ENCODE peak calls at places on chromosomes 11 and 22, in four cellular contexts. W is A549, I is HepG2, K is K562. R is an unnamed sample.

GRCh38 chr11:76799061-76799804 is 16.1 kb downstream of the TSKU start:
- DNase-seq in W (peak), I (peak), K (peak), R (peak)

GRCh38 chr22:19750666-19751490 is 9.7 kb upstream of the TBX1 start:
- DNase-seq in W (peak), I (no peak), K (no peak), R (no peak)

GRCh38 chr11:60978546-60979380 is 7.3 kb downstream of the CD6 start:
- DNase-seq in W (no peak), I (no peak), K (no peak), R (peak)

GRCh38 chr11:44275241-44275640 is 34.7 kb downstream of the ALX4 start:
- DNase-seq in W (no peak), I (no peak), K (no peak), R (no peak)

GRCh38 chr22:41395531-41396240 is 13.9 kb downstream of the TEF start:
- DNase-seq in W (no peak), I (no peak), K (no peak), R (no peak)

GRCh38 chr11:86046111-86046510 is 22.8 kb downstream of the PICALM start:
- DNase-seq in W (no peak), I (no peak), K (no peak), R (no peak)

GRCh38 chr22:22432479-22432878 is 76.1 kb downstream of the ZNF280B start:
- DNase-seq in W (no peak), I (no peak), K (no peak), R (no peak)

GRCh38 chr11:10909141-10909883 is 51.5 kb upstream of the ZBED5 start:
- DNase-seq in W (no peak), I (no peak), K (no peak), R (peak)

GRCh38 chr22:40345801-40346177 is 511 bp upstream of the ADSL start:
- DNase-seq in W (no peak), I (peak), K (peak), R (peak)

GRCh38 chr11:1573847-1574255 is 1.8 kb upstream of the DUSP8 start:
- DNase-seq in W (peak), I (no peak), K (no peak), R (no peak)

GRCh38 chr11:64356498-64357411 is 2.2 kb upstream of the RPS6KA4 start:
- DNase-seq in W (peak), I (peak), K (peak), R (peak)

GRCh38 chr11:75349540-75350116 is 1.8 kb downstream of the ARRB1 start:
- DNase-seq in W (no peak), I (no peak), K (peak), R (no peak)

GRCh38 chr11:62494246-62494645 is 52.4 kb downstream of the AHNAK start:
- DNase-seq in W (no peak), I (no peak), K (no peak), R (no peak)

GRCh38 chr11:19498986-19499669 is 213.5 kb upstream of the NAV2 start:
- DNase-seq in W (peak), I (no peak), K (no peak), R (no peak)

GRCh38 chr11:91394073-91394717 is 830.4 kb upstream of the FAT3 start:
- DNase-seq in W (peak), I (peak), K (no peak), R (no peak)

GRCh38 chr11:94786264-94787126 is 18.3 kb downstream of the AMOTL1 start:
- DNase-seq in W (peak), I (peak), K (peak), R (peak)

GRCh38 chr11:73404048-73404447 is 27.8 kb downstream of the RELT start:
- DNase-seq in W (peak), I (peak), K (peak), R (peak)

GRCh38 chr11:75796091-75796435 is 18.9 kb upstream of the UVRAG start:
- DNase-seq in W (no peak), I (no peak), K (no peak), R (no peak)

GRCh38 chr11:44608654-44609027 is 43.2 kb downstream of the CD82 start:
- DNase-seq in W (no peak), I (no peak), K (no peak), R (no peak)

GRCh38 chr22:19353363-19354131 is 62.0 kb upstream of the CLTCL1 start:
- DNase-seq in W (no peak), I (no peak), K (no peak), R (no peak)

GRCh38 chr11:67345949-67346819 is 7.2 kb downstream of the POLD4 start:
- DNase-seq in W (peak), I (peak), K (peak), R (peak)

GRCh38 chr11:9660886-9661285 is 3.0 kb upstream of the SWAP70 start:
- DNase-seq in W (peak), I (no peak), K (no peak), R (no peak)

GRCh38 chr11:20260307-20260706 is 100.0 kb upstream of the DBX1 start:
- DNase-seq in W (no peak), I (no peak), K (no peak), R (no peak)

GRCh38 chr11:123137496-123138270 is 57.4 kb downstream of the CLMP start:
- DNase-seq in W (no peak), I (no peak), K (no peak), R (peak)

GRCh38 chr11:2271077-2271326 is 614 bp upstream of the ASCL2 start:
- DNase-seq in W (no peak), I (no peak), K (no peak), R (no peak)

GRCh38 chr11:116913000-116913399 is 75.6 kb upstream of the APOA1 start:
- DNase-seq in W (peak), I (no peak), K (no peak), R (peak)

GRCh38 chr22:30080805-30081204 is 541 bp downstream of the HORMAD2 start:
- DNase-seq in W (no peak), I (no peak), K (no peak), R (no peak)

GRCh38 chr22:39524089-39524752 is 3.9 kb downstream of the ATF4 start:
- DNase-seq in W (no peak), I (no peak), K (no peak), R (no peak)

GRCh38 chr11:84390441-84391078 is 1104.4 kb upstream of the CCDC90B start:
- DNase-seq in W (no peak), I (no peak), K (no peak), R (no peak)

GRCh38 chr11:8201524-8202365 is 32.9 kb upstream of the RIC3 start:
- DNase-seq in W (no peak), I (no peak), K (no peak), R (peak)

GRCh38 chr11:36265793-36266628 is 23.2 kb downstream of the COMMD9 start:
- DNase-seq in W (peak), I (peak), K (peak), R (peak)

GRCh38 chr11:27179334-27179733 is 138.7 kb downstream of the BBOX1 start:
- DNase-seq in W (no peak), I (no peak), K (no peak), R (no peak)

GRCh38 chr11:44671234-44671633 is 55.5 kb upstream of the TSPAN18 start:
- DNase-seq in W (no peak), I (no peak), K (no peak), R (no peak)

GRCh38 chr11:65498042-65498726 is 661 bp upstream of the MALAT1 start:
- DNase-seq in W (peak), I (no peak), K (peak), R (peak)

GRCh38 chr11:762421-763072 is 14.7 kb downstream of the GATD1 start:
- DNase-seq in W (peak), I (no peak), K (no peak), R (peak)

GRCh38 chr11:69540118-69541000 is 58.9 kb downstream of the LINC01488 start:
- DNase-seq in W (no peak), I (peak), K (no peak), R (no peak)

GRCh38 chr11:2838091-2838490 is 47.5 kb downstream of the CDKN1C start:
- DNase-seq in W (no peak), I (no peak), K (no peak), R (no peak)

DNA sequence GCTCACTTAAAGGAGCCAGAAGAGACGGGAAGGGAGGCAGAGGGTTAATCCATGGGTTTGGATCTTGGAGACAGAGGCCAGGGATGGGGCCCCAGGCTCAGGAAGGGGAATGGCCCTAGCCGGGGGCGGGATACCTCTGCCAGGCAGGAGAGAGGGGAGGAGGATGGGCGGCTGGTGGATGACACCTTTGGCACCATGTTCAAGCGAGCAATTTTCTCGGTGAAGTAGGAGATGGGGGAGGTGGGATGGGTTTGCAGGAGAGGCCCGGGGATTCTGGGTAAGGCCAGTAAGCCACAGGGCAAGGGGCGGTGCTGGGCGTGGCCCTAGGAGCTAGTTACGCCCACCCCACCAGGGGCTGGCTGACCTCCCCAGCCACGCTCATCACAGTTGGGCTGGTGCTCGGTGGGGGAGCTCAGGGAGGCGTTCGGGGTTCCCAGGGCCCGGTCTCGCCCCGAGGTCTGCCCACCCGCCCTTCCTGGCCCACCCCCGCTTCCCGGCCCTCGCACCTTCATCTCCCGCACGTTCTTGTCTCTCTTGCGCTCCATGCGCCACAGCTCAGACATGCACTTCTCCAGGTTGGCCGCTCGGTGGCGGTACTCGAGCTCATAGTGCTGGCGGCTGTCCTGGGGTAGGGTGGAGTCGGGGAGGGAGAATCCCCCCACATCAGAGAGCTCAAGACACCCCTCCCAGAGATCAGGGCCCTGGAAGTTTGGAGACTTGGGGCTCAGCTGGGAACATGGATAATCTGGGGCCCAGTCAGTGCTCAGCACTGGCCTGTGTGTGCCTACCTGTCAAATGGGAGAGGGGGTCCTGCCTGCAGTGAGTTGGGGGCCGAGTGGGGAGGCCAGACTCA is 12.7 kb downstream of the BAIAP2L2 start:
- DNase-seq in W (no peak), I (no peak), K (peak), R (no peak)
- TF ChIP-seq MAX in W (no peak), I (no peak), K (peak), R (no peak)

GRCh38 chr22:26643368-26644100 is 13.9 kb upstream of the MIAT start:
- DNase-seq in W (no peak), I (no peak), K (no peak), R (no peak)

GRCh38 chr22:26646158-26646557 is 11.2 kb upstream of the MIAT start:
- DNase-seq in W (no peak), I (no peak), K (no peak), R (no peak)

GRCh38 chr22:26648011-26648497 is 9.3 kb upstream of the MIAT start:
- DNase-seq in W (no peak), I (no peak), K (no peak), R (no peak)

DNA sequence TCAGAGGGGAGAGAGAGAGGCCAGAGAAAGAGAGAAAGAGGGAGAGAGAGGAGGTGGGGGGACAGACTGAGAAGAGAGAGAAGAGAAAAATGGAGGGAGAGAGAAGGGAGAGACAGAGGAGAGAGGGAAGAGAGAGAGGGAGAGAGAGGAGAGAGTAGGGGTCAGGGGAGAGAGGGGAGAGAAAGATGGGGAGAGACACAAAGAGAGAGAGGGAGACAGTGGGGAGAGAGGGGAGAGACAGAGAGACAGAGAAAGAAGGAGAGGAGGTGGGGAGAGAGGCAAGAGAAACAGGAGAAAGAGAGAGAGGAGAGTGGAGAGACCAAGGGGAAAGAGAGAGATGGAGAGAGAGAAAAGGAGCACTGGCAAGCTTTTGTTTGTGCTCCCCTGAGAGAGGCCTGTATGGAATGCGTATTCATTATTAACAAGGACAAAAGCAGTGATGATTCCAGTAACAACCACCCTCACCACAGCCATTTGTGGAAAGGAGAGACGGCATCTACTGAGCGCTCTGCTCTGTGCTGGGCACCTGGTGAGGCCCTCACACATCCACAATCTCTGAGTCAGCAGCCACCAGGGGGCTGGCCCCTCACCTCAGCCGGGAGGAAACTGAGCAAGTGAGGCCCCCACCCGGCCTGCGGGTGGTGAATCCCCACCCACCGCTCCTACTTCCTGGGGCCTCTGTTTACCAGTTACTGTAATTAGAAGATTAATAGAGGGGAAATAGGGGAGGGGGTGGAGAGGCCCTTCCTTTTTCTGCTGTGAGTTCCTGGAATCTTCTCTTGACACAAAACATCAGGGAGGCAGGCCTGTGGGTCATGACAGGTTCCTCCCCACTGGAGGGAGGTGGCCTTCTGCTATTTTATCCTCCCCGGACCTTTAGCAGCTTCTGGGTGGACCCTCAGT is 14.7 kb upstream of the MIAT start:
- DNase-seq in W (no peak), I (no peak), K (peak), R (peak)
- TF ChIP-seq MYC in W (no peak), I (no peak), K (no peak), R (no peak)

DNA sequence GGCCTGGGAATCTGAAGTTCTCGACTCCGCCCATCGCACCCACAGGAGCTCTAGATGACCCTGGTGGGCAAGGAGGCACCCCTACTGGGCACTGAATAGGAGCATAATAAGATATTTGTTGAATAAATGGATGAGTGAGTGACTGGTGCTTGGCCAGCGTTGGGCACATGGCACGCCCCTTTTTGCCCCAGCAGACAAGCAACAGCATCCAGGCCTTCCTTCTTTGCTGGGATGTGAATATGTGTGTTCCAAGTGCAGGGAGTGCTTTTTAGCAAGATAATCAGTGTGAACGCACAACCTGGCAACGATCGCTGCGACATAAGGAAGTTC is 450 bp upstream of the CELF1 start:
- DNase-seq in W (no peak), I (no peak), K (no peak), R (no peak)
- TF ChIP-seq CTCF in W (no peak), I (no peak), K (no peak), R (no peak)

GRCh38 chr11:114259551-114259983 is 36.6 kb upstream of the NNMT start:
- DNase-seq in W (no peak), I (no peak), K (no peak), R (no peak)
- TF ChIP-seq MAX in W (no peak), I (no peak), K (no peak), R (no peak)

GRCh38 chr22:27115410-27115809 is 458.0 kb downstream of the MIAT start:
- DNase-seq in W (no peak), I (no peak), K (no peak), R (no peak)

GRCh38 chr22:27113211-27114030 is 456.0 kb downstream of the MIAT start:
- DNase-seq in W (peak), I (peak), K (no peak), R (peak)

GRCh38 chr22:27115816-27116256 is 458.4 kb downstream of the MIAT start:
- DNase-seq in W (peak), I (peak), K (no peak), R (no peak)

GRCh38 chr22:27114186-27114585 is 456.8 kb downstream of the MIAT start:
- DNase-seq in W (no peak), I (no peak), K (no peak), R (no peak)

GRCh38 chr22:27116295-27116694 is 458.9 kb downstream of the MIAT start:
- DNase-seq in W (peak), I (no peak), K (no peak), R (no peak)
- TF ChIP-seq MYC in W (no peak), I (no peak), K (no peak), R (no peak)

DNA sequence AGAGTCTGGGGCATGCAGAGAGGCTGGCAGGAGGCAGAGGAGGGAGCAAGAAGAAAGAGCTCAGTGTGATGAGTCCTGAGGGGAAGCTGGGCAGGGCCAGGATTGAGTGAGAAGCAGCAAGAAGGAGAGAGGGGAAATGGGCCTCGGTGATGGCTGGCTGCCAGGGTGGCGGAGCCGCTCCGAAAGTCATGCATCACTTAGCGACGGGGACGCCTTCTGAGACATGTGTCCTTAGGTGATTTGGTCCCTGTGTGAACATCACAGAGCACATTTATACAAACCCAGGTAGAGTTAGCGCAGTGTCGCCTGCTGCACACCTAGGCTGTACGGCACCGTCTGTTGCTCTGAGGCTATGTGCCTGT is 15.1 kb downstream of the TBC1D22A start:
- DNase-seq in W (no peak), I (no peak), K (no peak), R (no peak)
- TF ChIP-seq CTCF in W (no peak), I (no peak), K (no peak), R (no peak)

DNA sequence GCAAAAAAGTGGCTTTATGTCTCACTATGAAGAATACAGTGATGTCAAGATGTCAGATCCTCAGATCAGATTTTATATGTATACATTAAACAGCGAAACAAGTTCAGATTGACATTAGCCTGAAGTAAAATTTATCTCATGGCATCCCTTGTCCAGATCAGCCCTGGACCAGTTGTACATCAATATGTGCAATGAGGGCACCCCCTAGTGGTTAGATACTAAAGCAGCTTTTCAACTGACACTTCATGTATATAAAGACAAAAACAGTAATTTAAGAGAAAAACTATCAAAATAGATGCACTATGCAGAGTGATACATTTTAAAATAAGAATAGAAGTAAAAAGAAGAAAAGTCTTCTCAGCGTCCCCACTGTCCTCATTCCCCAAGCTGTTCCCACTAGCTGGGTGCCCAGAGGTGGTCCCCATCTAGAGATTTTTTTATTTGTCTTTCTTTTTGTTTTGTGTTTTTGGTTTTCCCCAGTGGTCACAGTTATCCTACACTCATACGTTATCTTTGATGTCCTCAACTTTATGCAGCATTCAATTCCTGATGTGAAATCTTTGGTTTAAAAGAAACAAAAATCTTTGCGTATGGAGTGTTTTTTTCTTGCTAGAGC is 2193.4 kb upstream of the RAG2 start:
- DNase-seq in W (peak), I (peak), K (peak), R (peak)
- TF ChIP-seq MAX in W (no peak), I (no peak), K (no peak), R (no peak)

DNA sequence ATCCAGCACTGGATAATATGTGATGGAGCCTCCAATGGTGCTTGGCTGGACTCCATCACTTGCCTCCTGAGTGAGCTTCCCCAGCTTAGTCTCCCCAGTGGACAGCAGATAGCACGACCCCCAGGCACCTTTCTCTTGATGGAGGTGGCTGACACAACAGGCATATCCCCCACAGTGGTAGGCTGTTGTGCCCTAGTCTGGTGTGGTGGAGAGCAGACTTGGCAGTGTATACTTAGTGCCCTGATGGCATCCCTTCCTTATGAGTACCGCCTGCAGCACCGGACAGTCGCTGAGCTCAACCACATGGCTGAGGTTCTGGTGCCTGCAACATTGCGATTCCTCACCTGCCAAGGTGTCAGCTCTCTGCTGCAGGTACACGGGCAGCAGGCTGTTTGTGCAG is 50.1 kb downstream of the DNHD1 start:
- DNase-seq in W (no peak), I (no peak), K (no peak), R (no peak)
- TF ChIP-seq MYC in W (no peak), I (no peak), K (no peak), R (no peak)

R was measured in NB4.